ENCODE peak calls at places on chromosomes 3 and 15, in eight cellular contexts. A, G, K, Y, H, P, Z and J are unnamed samples.

GRCh38 chr3:197428117-197428761 is 127.5 kb downstream of the BDH1 start:
- DNase-seq in A (no peak), G (no peak), K (peak), Y (no peak), H (no peak), P (no peak), Z (no peak), J (no peak)

GRCh38 chr3:108494862-108495531 is 15.4 kb downstream of the MYH15 start:
- DNase-seq in A (no peak), G (no peak), K (no peak), Y (no peak), H (no peak), P (no peak), Z (no peak), J (no peak)

GRCh38 chr3:140395134-140396075 is 282.5 kb upstream of the TRIM42 start:
- DNase-seq in A (no peak), G (no peak), K (no peak), Y (no peak), H (no peak), P (no peak), Z (no peak), J (no peak)

GRCh38 chr3:143975549-143976152 is 4.0 kb downstream of the DIPK2A start:
- DNase-seq in A (no peak), G (peak), K (peak), Y (no peak), H (no peak), P (peak), Z (no peak), J (peak)

GRCh38 chr15:95556866-95557225 is 773.7 kb upstream of the NR2F2 start:
- DNase-seq in A (no peak), G (no peak), K (peak), Y (no peak), H (no peak), P (no peak), Z (no peak), J (no peak)

GRCh38 chr3:25812644-25813043 is 22.8 kb downstream of the OXSM start:
- DNase-seq in A (no peak), G (no peak), K (no peak), Y (no peak), H (no peak), P (no peak), Z (no peak), J (no peak)

GRCh38 chr3:152658977-152659376 is 176.0 kb upstream of the P2RY1 start:
- DNase-seq in A (no peak), G (no peak), K (no peak), Y (no peak), H (no peak), P (no peak), Z (no peak), J (no peak)

GRCh38 chr3:140376136-140376889 is 301.6 kb upstream of the TRIM42 start:
- DNase-seq in A (no peak), G (no peak), K (no peak), Y (no peak), H (no peak), P (no peak), Z (no peak), J (no peak)

GRCh38 chr3:113533534-113533892 is 1.2 kb downstream of the SIDT1 start:
- DNase-seq in A (no peak), G (no peak), K (no peak), Y (no peak), H (peak), P (no peak), Z (no peak), J (no peak)

GRCh38 chr3:42204867-42205599 is 61.0 kb downstream of the CCK start:
- DNase-seq in A (no peak), G (no peak), K (no peak), Y (no peak), H (no peak), P (no peak), Z (no peak), J (no peak)

GRCh38 chr15:70128757-70129140 is 31.0 kb upstream of the TLE3 start:
- DNase-seq in A (no peak), G (no peak), K (no peak), Y (no peak), H (no peak), P (no peak), Z (no peak), J (no peak)

GRCh38 chr3:147680820-147681488 is 271.8 kb downstream of the ZIC1 start:
- DNase-seq in A (no peak), G (no peak), K (no peak), Y (no peak), H (no peak), P (no peak), Z (no peak), J (peak)

GRCh38 chr15:76341366-76342045 is 4.9 kb downstream of the ISL2 start:
- DNase-seq in A (no peak), G (no peak), K (no peak), Y (no peak), H (no peak), P (no peak), Z (no peak), J (peak)

GRCh38 chr3:15052335-15053242 is 12.5 kb downstream of the MRPS25 start:
- DNase-seq in A (no peak), G (no peak), K (no peak), Y (no peak), H (no peak), P (no peak), Z (no peak), J (no peak)

GRCh38 chr3:158420654-158421396 is 150.2 kb upstream of the MLF1 start:
- DNase-seq in A (no peak), G (no peak), K (peak), Y (no peak), H (no peak), P (no peak), Z (no peak), J (no peak)

GRCh38 chr3:161821591-161821990 is 325.0 kb downstream of the OTOL1 start:
- DNase-seq in A (no peak), G (peak), K (no peak), Y (no peak), H (no peak), P (no peak), Z (no peak), J (no peak)

GRCh38 chr3:51282931-51283330 is 102.2 kb upstream of the MANF start:
- DNase-seq in A (no peak), G (no peak), K (peak), Y (no peak), H (no peak), P (no peak), Z (no peak), J (no peak)

GRCh38 chr3:120798346-120798745 is 55.8 kb downstream of the GTF2E1 start:
- DNase-seq in A (no peak), G (no peak), K (peak), Y (no peak), H (no peak), P (no peak), Z (no peak), J (no peak)

GRCh38 chr3:58487140-58487886 is 4.6 kb upstream of the KCTD6 start:
- DNase-seq in A (no peak), G (no peak), K (peak), Y (no peak), H (peak), P (peak), Z (peak), J (no peak)

GRCh38 chr3:142152349-142152748 is 3.0 kb upstream of the TFDP2 start:
- DNase-seq in A (no peak), G (no peak), K (no peak), Y (no peak), H (no peak), P (no peak), Z (no peak), J (no peak)

GRCh38 chr3:138009476-138010272 is at the start of gene CLDN18:
- DNase-seq in A (no peak), G (no peak), K (no peak), Y (no peak), H (no peak), P (no peak), Z (no peak), J (no peak)

GRCh38 chr3:155323063-155323666 is 29.7 kb upstream of the STRIT1 start:
- DNase-seq in A (no peak), G (peak), K (peak), Y (no peak), H (no peak), P (peak), Z (no peak), J (peak)

GRCh38 chr15:81894069-81894468 is 151.7 kb downstream of the MEX3B start:
- DNase-seq in A (no peak), G (no peak), K (no peak), Y (no peak), H (no peak), P (no peak), Z (no peak), J (no peak)

GRCh38 chr3:143124683-143125520 is 5.3 kb downstream of the CHST2 start:
- DNase-seq in A (no peak), G (peak), K (no peak), Y (no peak), H (no peak), P (no peak), Z (no peak), J (no peak)

GRCh38 chr3:32414527-32415202 is 23.0 kb downstream of the CMTM7 start:
- DNase-seq in A (no peak), G (no peak), K (peak), Y (peak), H (no peak), P (no peak), Z (no peak), J (no peak)

GRCh38 chr3:31544634-31545033 is 11.9 kb downstream of the STT3B start:
- DNase-seq in A (no peak), G (no peak), K (peak), Y (no peak), H (no peak), P (no peak), Z (no peak), J (no peak)